ENCODE peak calls at places on chromosomes 2 and 18, in five cellular contexts. B is RWPE1, T is WTC11, M is B cell, L is Peyer's patch. R is an unnamed sample.

GRCh38 chr2:138059967-138060635 is 95.8 kb downstream of the HNMT start:
- DNase-seq in B (peak; percentile 75), T (no peak), M (no peak), L (no peak), R (no peak)

GRCh38 chr2:128563348-128563687 is 244.7 kb upstream of the HS6ST1 start:
- DNase-seq in B (no peak), T (no peak), M (no peak), L (no peak), R (no peak)

GRCh38 chr18:25349926-25350560 is 1.9 kb downstream of the ZNF521 start:
- DNase-seq in B (no peak), T (peak; percentile 46), M (no peak), L (no peak), R (no peak)

GRCh38 chr18:54906636-54907180 is 52.6 kb downstream of the CCDC68 start:
- DNase-seq in B (no peak), T (no peak), M (no peak), L (no peak), R (no peak)

GRCh38 chr2:174878537-174879147 is 114.4 kb upstream of the CHRNA1 start:
- DNase-seq in B (peak; percentile 5), T (no peak), M (no peak), L (no peak), R (no peak)

GRCh38 chr2:167792126-167792525 is 455.3 kb downstream of the STK39 start:
- DNase-seq in B (no peak), T (no peak), M (no peak), L (no peak), R (no peak)

GRCh38 chr2:28583899-28584553 is 88.2 kb downstream of the PLB1 start:
- DNase-seq in B (peak; percentile 98), T (no peak), M (no peak), L (no peak), R (no peak)

GRCh38 chr2:1854747-1855146 is 110.4 kb upstream of the PXDN start:
- DNase-seq in B (peak; percentile 55), T (peak; percentile 66), M (no peak), L (no peak), R (peak; percentile 37)

GRCh38 chr2:6966541-6966940 is 49.3 kb downstream of the RNF144A start:
- DNase-seq in B (no peak), T (no peak), M (no peak), L (no peak), R (no peak)

GRCh38 chr2:223563462-223563861 is 38.7 kb downstream of the SCG2 start:
- DNase-seq in B (peak; percentile 92), T (no peak), M (no peak), L (no peak), R (no peak)

GRCh38 chr2:190927257-190927656 is 46.6 kb downstream of the GLS start:
- DNase-seq in B (no peak), T (no peak), M (no peak), L (no peak), R (no peak)

GRCh38 chr2:241237949-241238371 is 49.5 kb downstream of the ANO7 start:
- DNase-seq in B (no peak), T (no peak), M (no peak), L (no peak), R (no peak)

GRCh38 chr18:79615586-79615985 is 64.0 kb upstream of the CTDP1 start:
- DNase-seq in B (no peak), T (no peak), M (no peak), L (no peak), R (no peak)

GRCh38 chr2:24489942-24490673 is 946 bp upstream of the NCOA1 start:
- DNase-seq in B (peak; percentile 62), T (no peak), M (no peak), L (peak; percentile 16), R (no peak)

GRCh38 chr2:98502556-98503335 is 58.1 kb downstream of the INPP4A start:
- DNase-seq in B (no peak), T (no peak), M (no peak), L (peak; percentile 8), R (no peak)

GRCh38 chr2:45886229-45886663 is 234.8 kb downstream of the PRKCE start:
- DNase-seq in B (no peak), T (no peak), M (peak; percentile 41), L (no peak), R (no peak)

GRCh38 chr2:72276356-72276755 is 128.7 kb upstream of the CYP26B1 start:
- DNase-seq in B (no peak), T (no peak), M (no peak), L (no peak), R (no peak)

GRCh38 chr2:127560929-127561275 is 25.4 kb downstream of the MYO7B start:
- DNase-seq in B (no peak), T (no peak), M (no peak), L (no peak), R (no peak)

GRCh38 chr2:11995381-11995947 is 249.0 kb downstream of the LPIN1 start:
- DNase-seq in B (peak; percentile 30), T (no peak), M (no peak), L (no peak), R (no peak)

GRCh38 chr2:224401641-224402342 is at the start of gene FAM124B:
- DNase-seq in B (no peak), T (no peak), M (peak; percentile 55), L (peak; percentile 29), R (no peak)

GRCh38 chr2:228841877-228842276 is 429.2 kb downstream of the PID1 start:
- DNase-seq in B (no peak), T (no peak), M (no peak), L (no peak), R (no peak)

GRCh38 chr18:40866013-40866644 is 1088.9 kb upstream of the PIK3C3 start:
- DNase-seq in B (no peak), T (no peak), M (no peak), L (no peak), R (no peak)

GRCh38 chr2:241912021-241912555 is 42.6 kb downstream of the RTP5 start:
- DNase-seq in B (no peak), T (no peak), M (no peak), L (no peak), R (no peak)

GRCh38 chr2:29725610-29726009 is 195.8 kb downstream of the ALK start:
- DNase-seq in B (no peak), T (no peak), M (no peak), L (no peak), R (no peak)

GRCh38 chr2:219010162-219010756 is 17.0 kb upstream of the CRYBA2 start:
- DNase-seq in B (peak; percentile 60), T (peak; percentile 61), M (no peak), L (no peak), R (no peak)

GRCh38 chr2:8242734-8243133 is 439.1 kb upstream of the ID2 start:
- DNase-seq in B (no peak), T (no peak), M (no peak), L (no peak), R (no peak)

GRCh38 chr2:147345246-147345645 is 499.6 kb upstream of the ACVR2A start:
- DNase-seq in B (peak; percentile 47), T (no peak), M (no peak), L (no peak), R (no peak)

GRCh38 chr18:40553029-40553428 is 1402.0 kb upstream of the PIK3C3 start:
- DNase-seq in B (no peak), T (no peak), M (no peak), L (no peak), R (no peak)

GRCh38 chr18:3012306-3012919 is 531 bp downstream of the LPIN2 start:
- DNase-seq in B (peak; percentile 34), T (peak; percentile 57), M (peak; percentile 48), L (peak; percentile 54), R (no peak)

GRCh38 chr18:21769206-21769605 is 28.6 kb downstream of the MIB1 start:
- DNase-seq in B (no peak), T (no peak), M (no peak), L (no peak), R (no peak)

GRCh38 chr2:32591669-32592463 is 36.0 kb upstream of the TTC27 start:
- DNase-seq in B (no peak), T (no peak), M (no peak), L (no peak), R (no peak)

GRCh38 chr2:127469974-127470373 is 51.7 kb downstream of the PROC start:
- DNase-seq in B (no peak), T (no peak), M (no peak), L (no peak), R (no peak)

GRCh38 chr2:145484443-145485086 is 964.6 kb upstream of the ZEB2 start:
- DNase-seq in B (peak; percentile 49), T (no peak), M (no peak), L (no peak), R (no peak)

GRCh38 chr2:232321156-232321816 is 57.3 kb upstream of the ALPP start:
- DNase-seq in B (no peak), T (peak; percentile 70), M (no peak), L (peak; percentile 40), R (no peak)

DNA sequence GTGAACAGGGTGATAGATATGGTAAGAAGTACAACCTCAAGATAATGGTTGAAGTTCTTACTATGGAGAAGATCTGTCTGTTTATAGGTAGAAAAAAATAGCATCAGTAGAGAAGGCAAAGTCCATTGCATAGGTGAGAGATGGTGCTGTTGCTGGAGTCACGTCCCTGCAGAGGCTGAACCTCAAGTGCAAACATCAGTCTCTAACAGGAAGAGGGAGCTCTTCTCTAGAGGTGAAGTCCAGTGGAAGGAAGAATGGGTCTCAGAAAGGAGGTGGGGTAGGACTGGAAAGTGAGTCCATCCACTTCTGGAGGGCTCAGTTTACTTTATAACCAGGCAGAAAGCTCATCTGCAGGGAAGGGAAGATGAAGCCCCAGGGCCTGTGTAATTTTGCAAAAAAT is 337.7 kb downstream of the MEIS1 start:
- DNase-seq in B (no peak), T (no peak), M (no peak), L (no peak), R (no peak)
- TF ChIP-seq CTCF in B (no peak), T (no peak), M (no peak), L (no peak), R (no peak)

DNA sequence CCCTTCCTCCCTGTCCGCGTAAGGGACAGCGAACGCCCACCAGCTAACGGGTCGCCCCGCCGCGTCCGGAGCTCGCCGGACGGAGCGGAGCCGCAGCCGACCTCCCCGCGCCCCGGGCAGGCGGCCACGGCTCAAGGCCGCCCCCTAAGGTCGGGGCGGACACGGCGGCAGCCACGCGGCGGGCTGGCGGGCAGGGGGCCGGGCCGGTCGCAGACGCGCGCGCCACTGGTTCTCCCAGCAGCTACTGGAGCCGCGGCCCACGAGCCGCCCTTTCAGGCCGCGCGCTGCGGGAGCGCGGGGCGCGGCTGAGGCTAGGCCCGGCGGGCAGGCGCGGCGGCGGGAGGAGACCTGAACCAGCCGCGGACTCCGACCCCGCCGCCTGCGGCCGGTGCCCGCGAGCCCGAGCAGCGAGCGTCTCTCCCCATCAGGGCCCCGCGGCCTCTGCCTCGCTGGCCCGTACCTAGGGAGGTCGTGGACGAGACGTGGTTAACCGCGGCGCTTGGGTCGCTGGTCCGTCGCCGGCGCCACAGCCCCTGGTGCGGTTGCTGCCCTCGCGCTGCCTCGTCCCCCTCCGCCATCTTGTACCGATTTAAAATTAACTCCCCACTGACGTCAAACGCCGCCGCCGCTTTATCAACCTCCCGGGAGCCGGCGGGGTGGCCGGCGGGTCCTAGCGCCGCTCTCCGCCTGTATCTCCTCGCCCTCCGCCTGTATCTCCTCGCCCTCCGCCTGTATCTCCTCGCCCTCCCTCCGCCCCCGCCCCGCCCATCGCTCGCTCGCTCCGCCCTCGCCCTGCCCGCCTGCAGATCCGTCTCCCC is at the start of gene ATL2:
- DNase-seq in B (peak; percentile 62), T (peak; percentile 97), M (peak; percentile 93), L (peak; percentile 96), R (peak; percentile 71)
- TF ChIP-seq CTCF in B (peak; percentile 78), T (peak; percentile 36), M (peak; percentile 70), L (peak; percentile 72), R (peak; percentile 44)

GRCh38 chr2:25673170-25674002 is at the start of gene DTNB:
- DNase-seq in B (peak; percentile 91), T (peak; percentile 85), M (peak; percentile 68), L (peak; percentile 76), R (peak; percentile 70)
- TF ChIP-seq CTCF in B (no peak), T (no peak), M (no peak), L (peak; percentile 5), R (no peak)

GRCh38 chr2:236177967-236178909 is 10.1 kb upstream of the GBX2 start:
- DNase-seq in B (peak; percentile 66), T (peak; percentile 88), M (no peak), L (no peak), R (no peak)
- TF ChIP-seq CTCF in B (peak; percentile 83), T (peak; percentile 90), M (peak; percentile 11), L (peak; percentile 60), R (peak; percentile 74)

R was measured in D721Med.